ENCODE peak calls at places on chromosomes 11 and 22, in four cellular contexts. C is endothelial cell, T is AG09319, N is brain microvascular endothelial cell. F is an unnamed sample.
A peak's percentile ranks its signal among the peaks of the same experiment; 100 is the strongest.

GRCh38 chr11:119533462-119533861 is 110.5 kb upstream of the THY1 start:
- DNase-seq in C (no peak), T (no peak), N (no peak), F (no peak)

GRCh38 chr22:21952586-21953571 is at the start of gene PPM1F:
- DNase-seq in C (peak; percentile 95), T (no peak), N (peak; percentile 48), F (peak; percentile 86)

GRCh38 chr11:108886608-108887007 is 221.7 kb downstream of the DDX10 start:
- DNase-seq in C (no peak), T (no peak), N (peak; percentile 45), F (no peak)

GRCh38 chr22:50697667-50698506 is 25.3 kb downstream of the SHANK3 start:
- DNase-seq in C (no peak), T (no peak), N (no peak), F (no peak)

GRCh38 chr22:20881231-20881630 is 22.4 kb downstream of the SNAP29 start:
- DNase-seq in C (no peak), T (no peak), N (no peak), F (no peak)

GRCh38 chr22:19728836-19729235 is 5.5 kb downstream of the GP1BB start:
- DNase-seq in C (no peak), T (no peak), N (no peak), F (no peak)

GRCh38 chr11:91981995-91982394 is 242.6 kb upstream of the FAT3 start:
- DNase-seq in C (no peak), T (peak; percentile 70), N (peak; percentile 87), F (no peak)

GRCh38 chr22:47420211-47420610 is 657.8 kb downstream of the TBC1D22A start:
- DNase-seq in C (no peak), T (no peak), N (no peak), F (no peak)

GRCh38 chr11:130124096-130124495 is 35.5 kb upstream of the ST14 start:
- DNase-seq in C (no peak), T (peak; percentile 70), N (peak; percentile 90), F (no peak)

GRCh38 chr11:8757047-8757446 is 74.5 kb downstream of the RPL27A start:
- DNase-seq in C (no peak), T (no peak), N (no peak), F (no peak)

GRCh38 chr11:72235351-72236057 is 8.5 kb downstream of the PHOX2A start:
- DNase-seq in C (no peak), T (no peak), N (no peak), F (no peak)

GRCh38 chr11:44611687-44612437 is 46.4 kb downstream of the CD82 start:
- DNase-seq in C (no peak), T (no peak), N (no peak), F (no peak)

GRCh38 chr11:17161515-17161914 is 46.3 kb downstream of the PIK3C2A start:
- DNase-seq in C (no peak), T (no peak), N (no peak), F (no peak)

GRCh38 chr11:114173836-114174235 is 114.3 kb downstream of the ZBTB16 start:
- DNase-seq in C (no peak), T (no peak), N (no peak), F (no peak)

GRCh38 chr11:2549491-2549875 is 104.7 kb downstream of the KCNQ1 start:
- DNase-seq in C (no peak), T (no peak), N (no peak), F (no peak)

GRCh38 chr11:94449437-94449836 is 44.2 kb downstream of the MRE11 start:
- DNase-seq in C (no peak), T (peak; percentile 25), N (peak; percentile 55), F (no peak)

GRCh38 chr22:47322854-47323253 is 560.4 kb downstream of the TBC1D22A start:
- DNase-seq in C (no peak), T (no peak), N (no peak), F (no peak)

GRCh38 chr11:72831521-72832300 is 17.5 kb downstream of the ATG16L2 start:
- DNase-seq in C (peak; percentile 86), T (no peak), N (peak; percentile 63), F (peak; percentile 73)

GRCh38 chr22:44210721-44211120 is 30.0 kb downstream of the PARVG start:
- DNase-seq in C (no peak), T (peak; percentile 63), N (peak; percentile 31), F (no peak)

GRCh38 chr22:39241632-39242388 is 3.0 kb downstream of the PDGFB start:
- DNase-seq in C (no peak), T (no peak), N (no peak), F (no peak)

GRCh38 chr11:64224891-64225607 is 937 bp downstream of the TRPT1 start:
- DNase-seq in C (no peak), T (no peak), N (no peak), F (no peak)

GRCh38 chr11:16817321-16817720 is 78.9 kb downstream of the C11orf58 start:
- DNase-seq in C (no peak), T (no peak), N (no peak), F (no peak)

GRCh38 chr11:75944515-75944914 is 129.5 kb downstream of the UVRAG start:
- DNase-seq in C (no peak), T (no peak), N (no peak), F (no peak)

GRCh38 chr11:96335389-96335788 is 7.6 kb downstream of the MAML2 start:
- DNase-seq in C (no peak), T (no peak), N (no peak), F (no peak)

GRCh38 chr22:20026204-20026908 is 5.4 kb downstream of the TANGO2 start:
- DNase-seq in C (no peak), T (no peak), N (no peak), F (no peak)

GRCh38 chr11:15770798-15771414 is 585.4 kb downstream of the SOX6 start:
- DNase-seq in C (peak; percentile 60), T (no peak), N (peak; percentile 43), F (peak; percentile 51)

GRCh38 chr11:126193038-126193478 is 18.4 kb downstream of the RPUSD4 start:
- DNase-seq in C (no peak), T (no peak), N (no peak), F (no peak)

F was measured in neuronal stem cell.